ENCODE peak calls at places on chromosomes 11 and 22, in five cellular contexts. O is effector memory CD8-positive, alpha-beta T cell; A is bronchial epithelial cell; X is KBM-7; H is activated CD4-positive, alpha-beta T cell treated with anti-CD3 and anti-CD28 coated beads for 36 hours. T is an unnamed sample.

GRCh38 chr11:65251476-65251875 is 10.3 kb upstream of the POLA2 start:
- DNase-seq in O (no peak), A (no peak), X (no peak), H (no peak), T (peak)

GRCh38 chr11:39139581-39139980 is 2319.9 kb downstream of the LRRC4C start:
- DNase-seq in O (no peak), A (no peak), X (no peak), H (no peak), T (no peak)

GRCh38 chr11:587978-588380 is 11.7 kb downstream of the PHRF1 start:
- DNase-seq in O (peak), A (no peak), X (peak), H (peak), T (no peak)

GRCh38 chr22:44180706-44181032 is at the start of gene PARVG:
- DNase-seq in O (peak), A (peak), X (no peak), H (peak), T (no peak)

GRCh38 chr11:69207165-69207889 is 51.6 kb downstream of the SMIM38 start:
- DNase-seq in O (no peak), A (no peak), X (no peak), H (no peak), T (no peak)

GRCh38 chr11:35723493-35724284 is 61.1 kb downstream of the TRIM44 start:
- DNase-seq in O (no peak), A (peak), X (no peak), H (no peak), T (no peak)

GRCh38 chr11:12435264-12435663 is 57.9 kb downstream of the PARVA start:
- DNase-seq in O (no peak), A (no peak), X (no peak), H (no peak), T (no peak)

GRCh38 chr11:41413843-41414242 is 45.6 kb downstream of the LRRC4C start:
- DNase-seq in O (no peak), A (no peak), X (no peak), H (no peak), T (no peak)

T was measured in prostate gland.